ENCODE peak calls at places on chromosomes 1 and 21, in ten cellular contexts. P, D, F, X, N, M, Q, A, W and G are unnamed samples.
A peak's percentile ranks its signal among the peaks of the same experiment; 100 is the strongest.

GRCh38 chr1:163320891-163321290 is 863 bp upstream of the NUF2 start:
- DNase-seq in D (no peak), M (peak; percentile 22), F (peak; percentile 55), Q (no peak), X (peak; percentile 83), A (peak; percentile 4), N (no peak), W (no peak), P (peak; percentile 1), G (no peak)

GRCh38 chr1:10189659-10190058 is 20.7 kb upstream of the KIF1B start:
- DNase-seq in M (no peak), X (no peak), N (no peak), F (no peak), W (no peak), A (no peak), D (no peak), P (no peak), Q (no peak), G (no peak)

GRCh38 chr1:13700521-13701273 is 709 bp downstream of the PRDM2 start:
- DNase-seq in M (no peak), F (peak; percentile 68), D (no peak), P (peak; percentile 44), W (peak; percentile 50), X (peak; percentile 52), Q (peak; percentile 46), N (peak; percentile 11), A (peak; percentile 71), G (peak; percentile 41)

GRCh38 chr1:228144213-228145049 is 4.4 kb downstream of the GUK1 start:
- DNase-seq in N (no peak), X (no peak), A (no peak), M (no peak), W (peak; percentile 20), P (no peak), F (no peak), Q (no peak), D (no peak), G (no peak)

GRCh38 chr1:205313681-205314308 is 7.8 kb downstream of the NUAK2 start:
- DNase-seq in Q (peak; percentile 57), X (peak; percentile 96), F (peak; percentile 95), N (no peak), D (peak; percentile 100), M (peak; percentile 99), W (peak; percentile 51), A (peak; percentile 74), P (no peak), G (peak; percentile 48)

GRCh38 chr1:95384570-95384969 is 150.6 kb downstream of the RWDD3 start:
- DNase-seq in F (peak; percentile 92), P (peak; percentile 64), Q (peak; percentile 21), X (peak; percentile 83), W (peak; percentile 75), M (peak; percentile 54), N (peak; percentile 36), A (no peak), D (peak; percentile 15), G (peak; percentile 28)

GRCh38 chr1:143720087-143721023 is 251.4 kb downstream of the FAM72C start:
- DNase-seq in D (no peak), Q (peak; percentile 78), W (no peak), P (peak; percentile 53), N (no peak), F (no peak), A (no peak), M (no peak), X (peak; percentile 74), G (no peak)

GRCh38 chr1:41078616-41079015 is 57.1 kb upstream of the SLFNL1 start:
- DNase-seq in W (no peak), F (no peak), M (no peak), Q (no peak), D (no peak), P (no peak), X (no peak), A (no peak), N (no peak), G (no peak)

GRCh38 chr1:155688318-155689121 is at the start of the genes DAP3 and YY1AP1:
- DNase-seq in D (peak; percentile 76), W (peak; percentile 95), X (peak; percentile 84), N (peak; percentile 91), P (peak; percentile 93), F (peak; percentile 93), M (peak; percentile 81), A (peak; percentile 94), Q (peak; percentile 93), G (peak; percentile 95)

GRCh38 chr1:27099904-27100796 is 54.8 kb downstream of the SLC9A1 start:
- DNase-seq in F (no peak), N (no peak), M (no peak), A (no peak), Q (peak; percentile 59), X (peak; percentile 53), W (peak; percentile 66), D (no peak), P (no peak), G (peak; percentile 69)

GRCh38 chr1:154221815-154222081 is 993 bp downstream of the UBAP2L start:
- DNase-seq in X (peak; percentile 16), P (peak; percentile 35), F (no peak), N (peak; percentile 29), Q (no peak), W (peak; percentile 53), A (no peak), M (no peak), D (no peak), G (no peak)

GRCh38 chr1:188386666-188387065 is 1557.9 kb downstream of the PLA2G4A start:
- DNase-seq in X (no peak), Q (no peak), N (no peak), D (no peak), P (no peak), M (no peak), F (no peak), W (no peak), A (no peak), G (no peak)

GRCh38 chr1:40532844-40533424 is 1.5 kb downstream of the ZNF684 start:
- DNase-seq in N (peak; percentile 65), F (peak; percentile 68), P (peak; percentile 36), M (peak; percentile 60), X (peak; percentile 69), Q (peak; percentile 63), A (peak; percentile 12), D (peak; percentile 65), W (peak; percentile 48), G (no peak)

GRCh38 chr1:115329965-115330364 is 8.1 kb downstream of the NGF start:
- DNase-seq in A (no peak), N (peak; percentile 29), W (no peak), M (no peak), P (no peak), X (no peak), Q (no peak), D (no peak), F (no peak), G (no peak)

DNA sequence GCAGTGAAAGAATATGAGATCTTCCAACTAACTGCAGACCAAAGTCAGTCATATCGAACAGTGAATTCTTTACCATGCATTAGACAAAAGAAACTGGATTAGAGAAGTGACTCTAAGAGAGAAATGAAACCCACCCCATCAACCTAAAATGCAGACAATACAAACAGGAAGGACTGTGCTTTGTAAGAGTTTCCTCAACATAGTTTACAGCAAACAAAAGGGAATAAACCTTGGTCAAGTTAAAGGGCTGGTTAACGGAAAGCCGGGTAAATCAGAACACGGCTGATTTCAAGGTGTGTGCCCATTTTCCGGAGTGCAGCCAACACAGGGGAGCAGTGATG is 39.2 kb downstream of the SIPA1L2 start:
- DNase-seq in Q (no peak), A (no peak), D (no peak), M (no peak), X (no peak), P (no peak), N (no peak), F (no peak), W (no peak), G (no peak)
- H3K4me1 ChIP-seq in Q (no peaks in the 10 kb centered on the region), A (no peaks in the 10 kb centered on the region), D (peaks cover 4% of the 10 kb centered on the region), M (peaks cover 4% of the 10 kb centered on the region), X (peaks cover 5% of the 10 kb centered on the region), P (no peaks in the 10 kb centered on the region), N (no peaks in the 10 kb centered on the region), F (peaks cover 16% of the 10 kb centered on the region), W (peaks cover 10% of the 10 kb centered on the region), G (peaks cover 91% of the 10 kb centered on the region)

DNA sequence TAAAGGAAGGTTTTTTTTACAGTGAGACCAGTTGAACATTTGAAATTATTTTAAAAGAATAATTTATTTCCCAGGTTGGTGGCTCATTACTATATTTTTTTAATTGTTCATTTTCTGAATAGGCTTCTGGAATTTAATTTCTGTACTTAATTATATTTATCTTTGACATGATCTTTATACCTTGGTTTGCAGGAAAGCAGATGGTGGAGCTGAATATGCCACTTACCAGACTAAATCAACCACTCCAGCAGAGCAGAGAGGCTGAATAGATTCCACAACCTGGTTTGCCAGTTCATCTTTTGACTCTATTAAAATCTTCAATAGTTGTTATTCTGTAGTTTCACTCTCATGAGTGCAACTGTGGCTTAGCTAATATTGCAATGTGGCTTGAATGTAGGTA is 41.5 kb downstream of the CD46 start:
- DNase-seq in N (no peak), A (no peak), M (no peak), X (no peak), W (no peak), P (no peak), F (no peak), D (no peak), Q (no peak), G (no peak)
- H3K4me3 ChIP-seq in N (no peak overlapping the region), A (no peak overlapping the region), M (no peak overlapping the region), X (no peak overlapping the region), W (no peak overlapping the region), P (no peak overlapping the region), F (no peak overlapping the region), D (no peak overlapping the region), Q (no peak overlapping the region), G (no peak overlapping the region)

GRCh38 chr21:44766014-44766817 is 35.4 kb downstream of the UBE2G2 start:
- DNase-seq in A (no peak), W (no peak), Q (no peak), M (no peak), X (no peak), P (no peak), N (no peak), D (no peak), F (no peak), G (no peak)

GRCh38 chr21:44764319-44765230 is 37.0 kb downstream of the UBE2G2 start:
- DNase-seq in M (no peak), X (no peak), P (no peak), A (no peak), Q (no peak), D (no peak), F (no peak), N (peak; percentile 15), W (no peak), G (no peak)

GRCh38 chr21:44766818-44767354 is 34.7 kb downstream of the UBE2G2 start:
- DNase-seq in M (no peak), W (no peak), F (no peak), Q (no peak), A (no peak), P (no peak), X (no peak), D (no peak), N (no peak), G (no peak)

GRCh38 chr21:44765231-44766013 is 36.2 kb downstream of the UBE2G2 start:
- DNase-seq in N (peak; percentile 88), A (peak; percentile 80), X (no peak), W (no peak), F (no peak), M (no peak), D (no peak), P (no peak), Q (no peak), G (no peak)

GRCh38 chr21:44767834-44768831 is 33.5 kb downstream of the UBE2G2 start:
- DNase-seq in N (no peak), F (peak; percentile 57), X (peak; percentile 74), P (no peak), M (peak; percentile 86), Q (no peak), W (no peak), A (no peak), D (no peak), G (no peak)
- H3K4me1 ChIP-seq in N (peaks cover 30% of the 10 kb centered on the region), F (no peaks in the 10 kb centered on the region), X (peaks cover 12% of the 10 kb centered on the region), P (peaks cover 13% of the 10 kb centered on the region), M (peaks cover 37% of the 10 kb centered on the region), Q (no peaks in the 10 kb centered on the region), W (no peaks in the 10 kb centered on the region), A (peaks cover 20% of the 10 kb centered on the region), D (no peaks in the 10 kb centered on the region), G (peaks cover 9% of the 10 kb centered on the region)

GRCh38 chr1:36369061-36369470 is 16.7 kb downstream of the STK40 start:
- DNase-seq in F (peak; percentile 97), W (peak; percentile 87), Q (peak; percentile 92), D (peak; percentile 49), A (peak; percentile 79), N (peak; percentile 87), P (peak; percentile 79), M (no peak), X (peak; percentile 95), G (peak; percentile 72)
- H3K4me3 ChIP-seq in F (no peak overlapping the region), W (no peak overlapping the region), Q (no peak overlapping the region), D (no peak overlapping the region), A (no peak overlapping the region), N (no peak overlapping the region), P (no peak overlapping the region), M (no peak overlapping the region), X (no peak overlapping the region), G (no peak overlapping the region)